ENCODE peak calls at places on chromosomes 13 and 19, in five cellular contexts. E is NCI-H1417, D is T-helper 17 cell, X is trophoblast cell, M is gastrocnemius medialis. G is an unnamed sample.

GRCh38 chr19:3407556-3408516 is 41.5 kb downstream of the NFIC start:
- DNase-seq in M (peak), X (no peak), D (no peak), E (no peak), G (no peak)

GRCh38 chr19:17473041-17473440 is 2.7 kb downstream of the SLC27A1 start:
- DNase-seq in M (no peak), E (no peak), X (no peak), D (no peak), G (peak)

GRCh38 chr13:98265669-98266551 is 88.8 kb upstream of the RNF113B start:
- DNase-seq in M (no peak), E (no peak), D (no peak), X (no peak), G (no peak)

GRCh38 chr19:49335784-49336481 is 727 bp downstream of the CD37 start:
- DNase-seq in D (no peak), E (no peak), M (no peak), X (no peak), G (no peak)

GRCh38 chr13:61485128-61485765 is 69.6 kb upstream of the PCDH20 start:
- DNase-seq in D (no peak), M (no peak), E (no peak), X (no peak), G (no peak)

GRCh38 chr19:48962029-48962848 is 2.9 kb upstream of the FTL start:
- DNase-seq in X (no peak), M (no peak), E (no peak), D (no peak), G (peak)

GRCh38 chr13:76884167-76884566 is 2.0 kb downstream of the KCTD12 start:
- DNase-seq in E (no peak), M (no peak), X (peak), D (no peak), G (peak)

GRCh38 chr19:2495130-2495641 is 19.3 kb downstream of the GADD45B start:
- DNase-seq in D (no peak), X (peak), E (peak), M (peak), G (peak)